ENCODE peak calls at places on chromosome 6, in five cellular contexts. U is PC-3, O is neuronal stem cell, B is fibroblast of lung, K is Karpas-422. Z is an unnamed sample.

GRCh38 chr6:129673758-129674157 is 36.2 kb downstream of the ARHGAP18 start:
- DNase-seq in U (peak; percentile 24), O (no peak), B (no peak), K (no peak), Z (no peak)

GRCh38 chr6:45949256-45949655 is 66.4 kb downstream of the CLIC5 start:
- DNase-seq in U (peak; percentile 21), O (no peak), B (peak; percentile 65), K (peak; percentile 27), Z (no peak)

GRCh38 chr6:168355716-168356522 is 36.3 kb upstream of the DACT2 start:
- DNase-seq in U (no peak), O (peak; percentile 29), B (no peak), K (peak; percentile 66), Z (no peak)

GRCh38 chr6:68559052-68559451 is 76.0 kb upstream of the ADGRB3 start:
- DNase-seq in U (peak; percentile 6), O (no peak), B (no peak), K (no peak), Z (no peak)

GRCh38 chr6:37623666-37624065 is 74.0 kb downstream of the MDGA1 start:
- DNase-seq in U (no peak), O (no peak), B (no peak), K (no peak), Z (no peak)

GRCh38 chr6:133309579-133309978 is 68.4 kb downstream of the EYA4 start:
- DNase-seq in U (no peak), O (no peak), B (peak; percentile 26), K (no peak), Z (no peak)

GRCh38 chr6:138569970-138570715 is 70.8 kb upstream of the NHSL1 start:
- DNase-seq in U (no peak), O (no peak), B (peak; percentile 65), K (no peak), Z (no peak)

GRCh38 chr6:151692216-151692615 is 115.3 kb upstream of the ESR1 start:
- DNase-seq in U (no peak), O (no peak), B (no peak), K (no peak), Z (no peak)

GRCh38 chr6:35089935-35090505 is 51.1 kb downstream of the TCP11 start:
- DNase-seq in U (no peak), O (no peak), B (peak; percentile 94), K (no peak), Z (no peak)

GRCh38 chr6:168536196-168536595 is 95.2 kb downstream of the SMOC2 start:
- DNase-seq in U (no peak), O (no peak), B (no peak), K (peak; percentile 4), Z (no peak)

GRCh38 chr6:12060780-12061619 is 48.9 kb downstream of the HIVEP1 start:
- DNase-seq in U (no peak), O (peak; percentile 39), B (peak; percentile 82), K (peak; percentile 96), Z (no peak)

GRCh38 chr6:168196385-168196860 is 117.4 kb upstream of the FRMD1 start:
- DNase-seq in U (peak; percentile 38), O (no peak), B (no peak), K (no peak), Z (no peak)

GRCh38 chr6:163583558-163583957 is 169.0 kb downstream of the QKI start:
- DNase-seq in U (no peak), O (no peak), B (peak; percentile 25), K (no peak), Z (no peak)

GRCh38 chr6:163579111-163579879 is 164.8 kb downstream of the QKI start:
- DNase-seq in U (no peak), O (no peak), B (peak; percentile 45), K (no peak), Z (no peak)

GRCh38 chr6:163577404-163577803 is 162.9 kb downstream of the QKI start:
- DNase-seq in U (no peak), O (no peak), B (no peak), K (no peak), Z (no peak)

GRCh38 chr6:163579880-163580295 is 165.4 kb downstream of the QKI start:
- DNase-seq in U (peak; percentile 57), O (no peak), B (peak; percentile 45), K (no peak), Z (no peak)

GRCh38 chr6:163580311-163581030 is 166.0 kb downstream of the QKI start:
- DNase-seq in U (no peak), O (no peak), B (no peak), K (no peak), Z (no peak)
- H3K9ac ChIP-seq in U (no peak overlapping the region), O (no peak overlapping the region), B (no peak overlapping the region), K (no peak overlapping the region), Z (no peak overlapping the region)

GRCh38 chr6:26031595-26032386 is 55.4 kb upstream of the HFE start:
- DNase-seq in U (peak; percentile 99), O (peak; percentile 95), B (peak; percentile 98), K (peak; percentile 98), Z (peak; percentile 88)

GRCh38 chr6:26030716-26031115 is 56.5 kb upstream of the HFE start:
- DNase-seq in U (no peak), O (no peak), B (no peak), K (peak; percentile 67), Z (no peak)

GRCh38 chr6:26032387-26033131 is 54.7 kb upstream of the HFE start:
- DNase-seq in U (peak; percentile 52), O (peak; percentile 52), B (peak; percentile 78), K (no peak), Z (no peak)

GRCh38 chr6:26029857-26030653 is 57.2 kb upstream of the HFE start:
- DNase-seq in U (no peak), O (no peak), B (no peak), K (no peak), Z (no peak)

DNA sequence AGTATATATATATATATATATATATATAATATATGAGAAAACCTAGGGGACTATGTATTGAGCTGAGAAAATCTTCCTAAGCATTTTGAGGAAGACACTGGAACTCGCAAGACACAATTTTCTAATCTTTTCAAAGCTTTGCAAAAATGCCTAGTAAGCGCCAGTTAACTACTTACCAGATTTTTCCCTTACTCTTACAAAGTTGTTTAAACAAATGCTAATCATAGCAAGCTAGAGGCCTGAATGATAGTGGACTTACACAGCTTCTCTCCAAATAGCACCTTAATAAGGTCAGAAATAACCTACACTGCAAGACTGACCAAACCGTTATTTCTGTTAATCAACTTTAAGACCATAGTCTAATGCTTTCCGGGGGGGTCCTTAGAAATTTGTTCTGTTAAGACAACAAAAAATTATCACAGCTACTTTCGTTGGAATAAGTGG is 56.1 kb upstream of the HFE start:
- DNase-seq in U (peak; percentile 50), O (no peak), B (peak; percentile 19), K (peak; percentile 79), Z (no peak)
- H3K9ac ChIP-seq in U (peak overlapping the region; percentile 82), O (no peak overlapping the region), B (peak overlapping the region; percentile 55), K (peak overlapping the region; percentile 83), Z (peak overlapping the region; percentile 98)

GRCh38 chr6:166459272-166459671 is 76.5 kb upstream of the MPC1 start:
- DNase-seq in U (no peak), O (no peak), B (no peak), K (no peak), Z (no peak)

GRCh38 chr6:166461821-166462460 is 79.2 kb upstream of the MPC1 start:
- DNase-seq in U (no peak), O (no peak), B (no peak), K (peak; percentile 63), Z (no peak)

GRCh38 chr6:166462461-166463135 is 79.9 kb upstream of the MPC1 start:
- DNase-seq in U (no peak), O (no peak), B (no peak), K (no peak), Z (no peak)

GRCh38 chr6:166460473-166461437 is 78.0 kb upstream of the MPC1 start:
- DNase-seq in U (no peak), O (no peak), B (peak; percentile 11), K (peak; percentile 65), Z (no peak)

DNA sequence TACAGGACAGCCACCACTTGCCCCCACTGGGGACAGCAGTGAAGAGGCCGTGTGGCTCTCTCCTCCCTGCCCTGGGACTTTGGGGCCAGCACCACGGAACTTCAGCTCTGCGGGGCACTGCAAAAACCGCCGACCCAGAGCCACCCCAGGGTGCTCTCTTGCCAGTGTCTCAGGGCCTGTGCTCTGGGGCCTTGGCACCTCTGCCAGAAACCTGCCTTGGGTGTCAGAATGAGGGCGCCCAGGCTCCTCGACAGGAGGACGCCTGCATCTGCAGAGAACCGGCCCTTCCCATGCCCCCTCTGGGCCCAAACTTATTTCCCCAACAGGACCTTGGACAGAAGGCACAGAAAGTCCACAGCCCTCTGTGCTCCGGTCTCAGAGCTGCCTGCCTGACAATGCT is 77.2 kb upstream of the MPC1 start:
- DNase-seq in U (no peak), O (no peak), B (no peak), K (no peak), Z (no peak)
- H3K9ac ChIP-seq in U (no peak overlapping the region), O (no peak overlapping the region), B (no peak overlapping the region), K (no peak overlapping the region), Z (no peak overlapping the region)

GRCh38 chr6:32970413-32971244 is 2.2 kb downstream of the BRD2 start:
- DNase-seq in U (peak; percentile 84), O (peak; percentile 70), B (peak; percentile 93), K (peak; percentile 98), Z (no peak)
- H3K9ac ChIP-seq in U (peak overlapping the region; percentile 98), O (peak overlapping the region; percentile 96), B (peak overlapping the region; percentile 97), K (peak overlapping the region; percentile 99), Z (peak overlapping the region; percentile 96)

DNA sequence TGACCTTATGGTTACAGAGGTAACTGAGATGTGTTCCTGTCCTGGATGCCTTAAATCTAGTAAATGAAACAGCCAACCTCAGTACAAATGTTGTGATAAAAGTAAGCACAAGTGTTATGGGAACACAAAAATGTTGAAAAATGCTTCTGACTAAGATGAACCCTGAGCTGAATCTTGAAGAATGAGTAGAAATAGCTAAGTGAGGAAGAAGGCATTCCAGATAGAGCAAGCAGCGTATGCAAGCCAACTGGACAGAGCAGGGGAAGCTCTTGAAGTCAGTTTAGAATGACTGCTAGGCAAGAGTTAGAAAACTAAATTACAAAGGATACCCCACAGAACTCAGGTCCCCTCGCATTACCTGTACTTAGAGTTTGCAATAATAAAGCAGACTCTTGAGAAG is 2.1 kb downstream of the FBXO9 start:
- DNase-seq in U (no peak), O (no peak), B (peak; percentile 34), K (no peak), Z (no peak)
- H3K9ac ChIP-seq in U (no peak overlapping the region), O (no peak overlapping the region), B (no peak overlapping the region), K (peak overlapping the region; percentile 94), Z (no peak overlapping the region)

GRCh38 chr6:10583509-10583908 is 62.4 kb downstream of the GCNT2 start:
- DNase-seq in U (no peak), O (no peak), B (no peak), K (no peak), Z (no peak)
- H3K9ac ChIP-seq in U (no peak overlapping the region), O (no peak overlapping the region), B (no peak overlapping the region), K (no peak overlapping the region), Z (peak overlapping the region; percentile 46)

DNA sequence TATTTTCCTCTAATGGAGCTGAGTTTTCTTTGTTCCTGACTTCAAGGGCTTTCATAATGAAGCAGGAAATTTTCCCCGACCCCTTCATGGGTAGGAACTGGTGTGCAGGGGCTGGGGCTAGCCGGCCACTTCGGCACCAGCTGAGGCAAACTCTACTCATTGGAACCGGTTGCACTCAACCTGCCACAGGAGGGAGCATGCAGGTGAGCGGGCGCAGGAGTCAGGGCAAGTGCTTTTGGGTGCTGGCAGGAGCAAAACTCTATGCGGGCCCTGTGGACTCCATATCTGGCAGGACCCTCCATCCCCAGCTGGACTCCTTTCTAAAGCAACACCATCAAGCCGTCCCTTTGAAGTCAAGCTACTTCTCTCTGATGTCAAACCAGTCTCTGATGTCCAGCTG is 244.2 kb downstream of the EPM2A start:
- DNase-seq in U (no peak), O (no peak), B (no peak), K (no peak), Z (no peak)
- H3K9ac ChIP-seq in U (no peak overlapping the region), O (no peak overlapping the region), B (no peak overlapping the region), K (no peak overlapping the region), Z (no peak overlapping the region)

GRCh38 chr6:85459224-85459901 is 9.5 kb downstream of the NT5E start:
- DNase-seq in U (peak; percentile 92), O (no peak), B (peak; percentile 94), K (no peak), Z (no peak)
- H3K9ac ChIP-seq in U (peak overlapping the region; percentile 72), O (no peak overlapping the region), B (no peak overlapping the region), K (no peak overlapping the region), Z (no peak overlapping the region)

Z was measured in H1.